ENCODE peak calls at places on chromosome 15, in six cellular contexts. A is K562, C is stomach, T is H1, P is ovary, E is A549. O is an unnamed sample.

GRCh38 chr15:67114846-67115521 is 49.6 kb downstream of the SMAD3 start:
- DNase-seq in A (no peak), C (no peak), T (no peak), P (no peak), E (no peak), O (no peak)

GRCh38 chr15:89383635-89384604 is 49.3 kb upstream of the POLG start:
- DNase-seq in A (no peak), C (no peak), T (no peak), P (peak), E (no peak), O (no peak)

GRCh38 chr15:80251505-80252280 is at the start of gene CTXND1:
- DNase-seq in A (no peak), C (no peak), T (peak), P (no peak), E (no peak), O (peak)

GRCh38 chr15:57169643-57170042 is 206.7 kb upstream of the CGNL1 start:
- DNase-seq in A (no peak), C (no peak), T (no peak), P (no peak), E (no peak), O (no peak)

GRCh38 chr15:68311464-68311835 is 33.9 kb downstream of the FEM1B start:
- DNase-seq in A (no peak), C (no peak), T (peak), P (no peak), E (no peak), O (no peak)

GRCh38 chr15:43748376-43748775 is 2.1 kb downstream of the PDIA3 start:
- DNase-seq in A (no peak), C (no peak), T (no peak), P (no peak), E (no peak), O (no peak)

GRCh38 chr15:21260966-21261395 is 179.3 kb downstream of the POTEB3 start:
- DNase-seq in A (no peak), C (no peak), T (no peak), P (no peak), E (no peak), O (peak)

GRCh38 chr15:90664650-90665287 is 52.4 kb upstream of the BLM start:
- DNase-seq in A (peak), C (no peak), T (no peak), P (peak), E (no peak), O (peak)

GRCh38 chr15:79221696-79222095 is 60.8 kb upstream of the ANKRD34C start:
- DNase-seq in A (no peak), C (no peak), T (no peak), P (no peak), E (no peak), O (no peak)

GRCh38 chr15:80514071-80514780 is 110.0 kb downstream of the ARNT2 start:
- DNase-seq in A (no peak), C (no peak), T (peak), P (no peak), E (no peak), O (no peak)

GRCh38 chr15:77659350-77660321 is 26.9 kb upstream of the LINGO1 start:
- DNase-seq in A (peak), C (peak), T (peak), P (no peak), E (peak), O (no peak)

GRCh38 chr15:35953424-35953823 is 407.5 kb upstream of the DPH6 start:
- DNase-seq in A (no peak), C (no peak), T (no peak), P (no peak), E (no peak), O (no peak)

GRCh38 chr15:71374607-71375352 is 259.5 kb downstream of the THSD4 start:
- DNase-seq in A (no peak), C (no peak), T (no peak), P (no peak), E (no peak), O (no peak)

GRCh38 chr15:77526582-77527163 is 106.0 kb downstream of the HMG20A start:
- DNase-seq in A (no peak), C (no peak), T (no peak), P (no peak), E (no peak), O (no peak)

GRCh38 chr15:92306662-92307061 is 87.0 kb upstream of the ST8SIA2 start:
- DNase-seq in A (peak), C (no peak), T (no peak), P (no peak), E (peak), O (no peak)

GRCh38 chr15:50685976-50686467 is 575 bp downstream of the TRPM7 start:
- DNase-seq in A (peak), C (peak), T (peak), P (peak), E (peak), O (peak)

GRCh38 chr15:49863431-49864205 is 242.8 kb downstream of the DTWD1 start:
- DNase-seq in A (no peak), C (no peak), T (no peak), P (no peak), E (no peak), O (no peak)

GRCh38 chr15:41116116-41116871 is at the start of gene INO80:
- DNase-seq in A (peak), C (peak), T (peak), P (peak), E (peak), O (no peak)
- TF ChIP-seq EP300 in A (peak), C (no peak), T (peak), P (no peak), E (no peak), O (no peak)

DNA sequence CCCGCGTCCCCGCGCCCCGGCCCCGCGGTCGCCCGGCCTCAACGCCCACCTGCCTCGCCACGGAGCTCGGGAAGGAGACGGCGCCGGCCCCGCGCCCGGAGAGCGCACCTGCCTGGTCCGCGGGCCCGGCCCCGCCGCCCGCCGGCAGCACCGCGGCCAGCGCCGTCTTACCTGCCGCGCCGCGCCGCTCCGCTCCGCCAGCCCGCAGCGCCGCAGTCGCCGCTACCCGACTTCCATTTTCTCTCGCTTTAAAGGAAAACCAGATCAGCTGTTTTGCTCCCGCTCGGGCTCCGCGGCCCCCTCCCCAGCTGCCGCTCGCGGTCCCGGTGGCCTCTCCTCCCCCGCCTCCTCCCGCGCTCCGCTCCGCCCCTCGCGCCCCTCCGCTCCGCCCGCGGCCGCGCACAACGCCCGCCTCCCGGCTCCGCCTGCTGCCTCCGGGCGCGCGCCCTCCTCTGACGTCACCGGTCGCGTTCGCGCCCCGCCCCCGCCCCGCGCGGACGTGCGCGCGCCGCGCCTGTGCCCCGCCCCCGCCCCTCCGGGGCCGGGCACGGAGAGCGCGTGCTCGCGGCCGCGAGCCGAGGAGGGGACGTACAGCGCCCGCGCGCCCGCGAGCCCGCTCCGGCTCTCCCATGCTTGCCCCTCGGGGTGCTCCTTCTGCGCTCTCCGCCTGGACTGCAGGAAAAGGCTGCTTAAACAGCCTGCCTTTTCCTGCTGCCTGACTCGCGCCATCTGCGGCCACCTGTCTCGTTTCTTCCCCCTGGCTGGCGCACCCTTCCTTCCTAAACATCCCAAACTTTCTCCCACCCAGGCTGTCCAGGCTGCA is 159.8 kb upstream of the CHRNA7 start:
- DNase-seq in A (peak), C (peak), T (peak), P (peak), E (peak), O (peak)
- TF ChIP-seq POLR2A in A (peak), C (no peak), T (no peak), P (peak), E (peak), O (no peak)

DNA sequence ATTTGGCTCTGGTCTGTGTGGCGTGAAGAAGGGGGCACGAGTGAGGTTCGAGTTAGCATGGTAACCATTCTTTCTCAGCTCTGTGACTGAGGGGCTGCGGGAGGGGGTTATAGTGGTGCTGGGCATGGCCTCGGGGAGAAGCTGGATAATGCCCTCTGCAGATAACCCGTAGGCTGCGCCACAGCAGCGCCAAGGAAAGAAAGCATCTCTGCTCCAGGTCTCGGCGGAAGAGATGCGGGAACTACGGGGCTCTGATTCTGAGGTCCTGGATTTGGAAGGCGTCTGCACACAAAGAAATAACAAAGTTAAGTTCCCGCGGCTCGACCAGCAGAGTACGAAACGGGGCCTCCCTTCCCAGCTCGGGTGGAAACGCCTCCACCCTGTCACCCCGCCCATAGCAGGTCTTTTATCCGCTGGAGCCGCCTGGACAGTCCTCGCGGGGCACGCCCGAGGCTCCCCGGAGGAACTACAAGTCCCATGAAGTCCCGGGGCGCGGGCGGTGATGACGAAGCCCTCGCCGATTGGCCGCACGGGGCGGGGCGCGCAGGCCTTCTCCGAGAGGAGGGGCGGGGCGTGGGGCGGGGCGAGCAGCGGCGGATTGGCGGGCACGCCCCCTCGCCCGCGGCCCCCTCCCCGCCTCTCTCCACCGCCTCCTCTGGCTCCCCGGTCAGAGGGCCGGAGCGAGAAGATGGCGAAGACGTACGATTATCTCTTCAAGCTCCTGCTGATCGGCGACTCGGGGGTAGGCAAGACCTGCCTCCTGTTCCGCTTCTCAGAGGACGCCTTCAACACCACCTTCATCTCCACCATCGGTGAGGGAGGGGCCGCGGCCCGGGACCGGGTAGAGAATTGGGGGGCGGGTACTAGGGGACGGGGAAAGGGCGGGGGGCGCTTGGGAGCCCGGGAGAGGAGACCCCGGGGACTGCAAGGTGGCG is at the start of gene RAB8B:
- DNase-seq in A (peak), C (peak), T (peak), P (peak), E (peak), O (peak)
- TF ChIP-seq EP300 in A (no peak), C (no peak), T (no peak), P (no peak), E (no peak), O (no peak)

DNA sequence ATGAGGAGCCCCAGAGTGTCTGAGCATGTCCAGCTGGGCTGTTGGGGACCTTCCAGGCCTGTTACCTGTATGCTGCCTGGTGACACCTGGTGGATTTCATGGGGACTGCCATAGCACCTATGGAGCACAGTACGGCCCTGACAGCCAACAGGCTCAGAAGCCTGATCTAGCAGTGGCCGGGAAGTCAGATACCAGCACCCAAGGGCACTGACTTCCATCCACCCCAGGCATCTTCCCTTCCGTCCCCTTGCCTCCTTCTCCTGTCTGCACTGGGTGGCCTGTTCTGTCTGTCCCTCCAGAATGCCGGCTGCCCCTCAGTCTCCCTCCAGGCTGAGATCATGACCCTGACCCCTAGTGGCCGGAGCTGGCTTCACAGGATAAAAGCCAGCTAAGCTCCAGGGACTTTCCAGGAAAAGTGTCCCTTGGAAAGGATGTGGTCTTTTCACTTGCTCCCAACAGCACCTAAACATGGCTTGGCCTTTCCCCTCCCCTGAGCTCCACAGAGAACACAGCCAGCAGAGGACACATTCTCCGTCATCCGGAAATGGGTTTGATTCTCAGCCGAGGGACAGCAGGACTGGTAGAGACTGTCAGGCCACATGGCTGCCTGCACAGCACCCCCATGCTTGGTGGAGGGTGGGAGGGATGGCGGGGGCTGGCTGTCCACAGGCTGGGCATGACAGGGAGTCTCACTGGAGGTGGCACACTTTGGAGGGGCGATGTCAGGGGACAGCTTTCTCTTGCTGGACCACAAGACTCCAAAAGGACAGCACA is 9.5 kb downstream of the RPS17 start:
- DNase-seq in A (peak), C (peak), T (peak), P (peak), E (peak), O (peak)
- TF ChIP-seq POLR2A in A (no peak), C (no peak), T (no peak), P (no peak), E (no peak), O (no peak)

GRCh38 chr15:85646538-85647091 is 148.1 kb downstream of the KLHL25 start:
- DNase-seq in A (no peak), C (no peak), T (no peak), P (no peak), E (no peak), O (no peak)
- TF ChIP-seq EP300 in A (no peak), C (no peak), T (no peak), P (no peak), E (no peak), O (no peak)

GRCh38 chr15:45165536-45165935 is 22.2 kb downstream of the SHF start:
- DNase-seq in A (no peak), C (no peak), T (no peak), P (no peak), E (no peak), O (no peak)

GRCh38 chr15:45163508-45163856 is 24.3 kb downstream of the SHF start:
- DNase-seq in A (no peak), C (no peak), T (no peak), P (no peak), E (no peak), O (no peak)

GRCh38 chr15:45161666-45162065 is 26.1 kb downstream of the SHF start:
- DNase-seq in A (no peak), C (no peak), T (no peak), P (no peak), E (no peak), O (peak)

GRCh38 chr15:45164914-45165313 is 22.9 kb downstream of the SHF start:
- DNase-seq in A (no peak), C (no peak), T (no peak), P (no peak), E (no peak), O (no peak)

GRCh38 chr15:45162771-45163507 is 24.8 kb downstream of the SHF start:
- DNase-seq in A (peak), C (peak), T (peak), P (peak), E (peak), O (no peak)
- TF ChIP-seq POLR2A in A (no peak), C (no peak), T (no peak), P (no peak), E (no peak), O (no peak)

GRCh38 chr15:61527836-61528589 is 298.9 kb upstream of the RORA start:
- DNase-seq in A (no peak), C (no peak), T (peak), P (no peak), E (no peak), O (no peak)

GRCh38 chr15:61528590-61528929 is 299.5 kb upstream of the RORA start:
- DNase-seq in A (no peak), C (no peak), T (no peak), P (no peak), E (no peak), O (no peak)

DNA sequence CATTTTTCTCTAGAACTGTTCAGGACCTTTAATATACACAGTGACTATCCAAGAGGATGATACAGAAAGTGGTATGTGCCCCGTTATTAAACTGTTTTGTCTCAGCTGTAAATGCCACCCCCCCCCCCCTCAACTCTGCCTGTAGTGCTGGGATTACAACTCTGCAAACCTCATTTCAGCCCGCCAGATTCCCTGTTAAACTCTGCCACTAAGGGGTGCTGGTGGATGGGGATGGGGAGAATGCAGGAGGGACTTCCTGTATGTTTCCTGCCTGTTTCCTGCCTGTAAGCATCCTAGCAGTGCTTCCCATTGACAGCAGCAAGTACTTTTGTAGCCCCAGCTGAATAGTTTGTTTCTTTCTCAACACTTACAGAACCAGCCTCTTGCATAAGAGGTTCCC is 301.7 kb upstream of the RORA start:
- DNase-seq in A (no peak), C (no peak), T (peak), P (no peak), E (no peak), O (no peak)
- TF ChIP-seq EP300 in A (no peak), C (no peak), T (no peak), P (no peak), E (no peak), O (no peak)

DNA sequence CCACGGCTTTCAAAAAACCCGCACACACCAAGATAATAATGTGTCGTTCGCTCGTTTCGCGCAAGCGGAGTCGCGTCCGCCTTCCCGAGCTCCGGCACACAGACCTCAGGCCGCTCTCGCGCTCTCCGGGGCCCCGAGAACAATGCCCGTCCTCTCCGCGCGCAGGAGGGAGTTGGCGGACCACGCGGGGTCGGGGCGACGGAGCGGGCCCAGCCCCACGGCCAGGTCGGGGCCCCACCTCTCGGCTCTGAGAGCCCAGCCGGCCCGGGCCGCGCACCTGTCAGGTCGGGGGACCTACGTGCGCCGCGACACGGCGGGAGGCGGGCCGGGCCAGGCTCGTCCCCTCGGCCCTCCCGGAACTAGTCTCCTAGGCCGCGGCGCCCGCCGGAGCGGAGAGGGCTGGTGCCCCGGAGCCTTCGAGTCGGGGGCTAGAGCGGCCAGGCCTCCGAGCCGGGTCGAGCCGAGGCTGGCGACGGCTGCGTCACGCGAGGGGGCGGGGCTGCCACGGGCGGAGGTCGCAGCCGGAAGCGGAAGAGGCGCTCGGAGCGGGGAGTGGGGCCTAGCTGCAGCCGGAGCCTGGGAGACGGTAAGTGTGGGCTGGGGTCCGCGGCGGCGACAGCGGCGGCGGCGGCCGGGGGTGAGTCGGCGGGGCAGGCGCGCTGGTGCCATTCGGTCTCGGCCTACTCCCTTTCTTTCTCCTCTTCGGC is at the start of gene CLK3:
- DNase-seq in A (peak), C (peak), T (peak), P (peak), E (peak), O (peak)
- TF ChIP-seq POLR2A in A (peak), C (no peak), T (no peak), P (peak), E (peak), O (peak)

GRCh38 chr15:52133510-52134220 is 21.1 kb upstream of the BCL2L10 start:
- DNase-seq in A (no peak), C (no peak), T (no peak), P (no peak), E (no peak), O (no peak)

GRCh38 chr15:52132066-52132465 is 19.5 kb upstream of the BCL2L10 start:
- DNase-seq in A (no peak), C (no peak), T (no peak), P (no peak), E (no peak), O (no peak)

GRCh38 chr15:52136471-52136993 is 24.0 kb upstream of the BCL2L10 start:
- DNase-seq in A (no peak), C (no peak), T (no peak), P (no peak), E (no peak), O (no peak)

GRCh38 chr15:52137432-52138357 is 25.1 kb upstream of the BCL2L10 start:
- DNase-seq in A (peak), C (peak), T (no peak), P (no peak), E (no peak), O (peak)

GRCh38 chr15:52134502-52135144 is 22.0 kb upstream of the BCL2L10 start:
- DNase-seq in A (no peak), C (no peak), T (no peak), P (no peak), E (no peak), O (no peak)
- TF ChIP-seq EP300 in A (no peak), C (no peak), T (no peak), P (no peak), E (no peak), O (no peak)

O was measured in upper lobe of left lung.